ENCODE peak calls at places on chromosomes 1 and 21, in seven cellular contexts. C, J, I, L, V, D and H are unnamed samples.
A peak's percentile ranks its signal among the peaks of the same experiment; 100 is the strongest.

GRCh38 chr1:39761557-39762260 is 9.4 kb downstream of the OXCT2 start:
- DNase-seq in D (no peak), V (no peak), J (no peak), L (no peak), C (no peak), I (no peak), H (no peak)

GRCh38 chr1:37449936-37450335 is 24.4 kb upstream of the ZC3H12A start:
- DNase-seq in J (no peak), V (no peak), C (no peak), I (no peak), D (no peak), L (peak; percentile 29), H (no peak)

GRCh38 chr21:43191521-43191920 is 22.7 kb downstream of the CRYAA start:
- DNase-seq in C (no peak), D (no peak), J (no peak), V (no peak), L (no peak), I (no peak), H (no peak)

GRCh38 chr1:153070243-153070642 is 1.2 kb downstream of the SPRR2B start:
- DNase-seq in D (no peak), J (no peak), L (no peak), C (no peak), V (no peak), I (no peak), H (no peak)

GRCh38 chr1:39081266-39082139 is 55.4 kb downstream of the NDUFS5 start:
- DNase-seq in I (peak; percentile 55), V (no peak), C (peak; percentile 11), D (peak; percentile 47), L (no peak), J (peak; percentile 39), H (no peak)

GRCh38 chr1:39268112-39268581 is 63.7 kb downstream of the MACF1 start:
- DNase-seq in J (peak; percentile 58), I (peak; percentile 91), D (peak; percentile 19), V (peak; percentile 65), C (no peak), L (no peak), H (peak; percentile 47)

GRCh38 chr1:111920221-111921024 is 69.0 kb downstream of the KCND3 start:
- DNase-seq in V (no peak), D (no peak), C (no peak), L (no peak), J (peak; percentile 79), I (no peak), H (no peak)

GRCh38 chr1:6109688-6110087 is 64.0 kb downstream of the KCNAB2 start:
- DNase-seq in V (no peak), L (no peak), C (no peak), J (no peak), D (no peak), I (no peak), H (no peak)

GRCh38 chr1:233168384-233168783 is 127.1 kb downstream of the PCNX2 start:
- DNase-seq in C (no peak), J (peak; percentile 40), V (no peak), I (no peak), L (no peak), D (no peak), H (no peak)

GRCh38 chr1:11653616-11654570 is at the start of gene FBXO2:
- DNase-seq in D (peak; percentile 58), V (peak; percentile 59), L (no peak), I (peak; percentile 64), C (no peak), J (peak; percentile 70), H (no peak)

GRCh38 chr1:30253807-30254440 is 469.5 kb downstream of the MATN1 start:
- DNase-seq in I (no peak), L (no peak), D (no peak), C (no peak), J (no peak), V (no peak), H (no peak)

GRCh38 chr1:178609015-178609414 is 96.1 kb downstream of the TEX35 start:
- DNase-seq in V (no peak), D (no peak), C (no peak), L (peak; percentile 38), J (peak; percentile 84), I (peak; percentile 83), H (no peak)

GRCh38 chr1:158830904-158831507 is at the start of gene MNDA:
- DNase-seq in V (peak; percentile 58), C (no peak), D (peak; percentile 4), L (peak; percentile 59), I (no peak), J (no peak), H (no peak)

GRCh38 chr1:161160763-161161162 is 1.5 kb downstream of the USP21 start:
- DNase-seq in D (no peak), V (no peak), C (no peak), J (no peak), L (no peak), I (no peak), H (no peak)

GRCh38 chr1:209248649-209249279 is 334.8 kb upstream of the CAMK1G start:
- DNase-seq in L (peak; percentile 75), V (peak; percentile 62), C (peak; percentile 61), J (peak; percentile 83), I (peak; percentile 77), D (peak; percentile 44), H (peak; percentile 19)

GRCh38 chr1:214422137-214422671 is 129.2 kb downstream of the PTPN14 start:
- DNase-seq in V (no peak), I (peak; percentile 40), L (no peak), J (peak; percentile 94), D (no peak), C (no peak), H (no peak)

GRCh38 chr1:91545506-91546300 is 45.1 kb downstream of the CDC7 start:
- DNase-seq in I (no peak), L (no peak), C (no peak), D (no peak), J (no peak), V (no peak), H (no peak)

GRCh38 chr1:68128157-68128556 is 77.7 kb upstream of the DIRAS3 start:
- DNase-seq in L (no peak), J (no peak), D (no peak), V (no peak), I (peak; percentile 53), C (no peak), H (peak; percentile 52)

GRCh38 chr1:165144757-165145397 is 211.6 kb downstream of the LMX1A start:
- DNase-seq in J (peak; percentile 67), L (peak; percentile 80), I (peak; percentile 76), V (peak; percentile 33), D (peak; percentile 13), C (peak; percentile 35), H (no peak)

GRCh38 chr1:3069491-3070303 is 694 bp downstream of the PRDM16 start:
- DNase-seq in D (no peak), L (no peak), J (peak; percentile 36), V (no peak), C (no peak), I (peak; percentile 66), H (no peak)

GRCh38 chr1:40090652-40091355 is 6.2 kb downstream of the PPT1 start:
- DNase-seq in J (no peak), I (no peak), V (no peak), C (no peak), D (no peak), L (no peak), H (no peak)

GRCh38 chr1:89855413-89856123 is 34.7 kb downstream of the LRRC8D start:
- DNase-seq in I (peak; percentile 77), J (peak; percentile 65), D (peak; percentile 22), C (no peak), V (peak; percentile 27), L (peak; percentile 60), H (no peak)